ENCODE peak calls at places on chromosomes 3 and 15, in seven cellular contexts. D is dorsolateral prefrontal cortex; B is HTR-8/SVneo; X is stomach; G is activated CD4-positive, alpha-beta memory T cell treated with anti-CD3 and anti-CD28 coated beads for 36 hours; C is Jurkat, Clone E6-1; N is activated CD4-positive, alpha-beta T cell treated with anti-CD3 and anti-CD28 coated beads, Interleukin-2, amount 10 ng/mL, durations not matched to agents 7 days and 5 days. E is an unnamed sample.

GRCh38 chr3:65230251-65231140 is 542.7 kb upstream of the ADAMTS9 start:
- DNase-seq in N (no peak), D (no peak), G (no peak), C (no peak), X (no peak), B (no peak), E (no peak)

GRCh38 chr15:32998979-32999677 is 195.4 kb downstream of the FMN1 start:
- DNase-seq in C (no peak), X (no peak), D (no peak), G (no peak), B (no peak), N (no peak), E (no peak)

GRCh38 chr3:190225186-190225692 is 97.0 kb downstream of the CLDN1 start:
- DNase-seq in G (no peak), C (peak), D (no peak), N (peak), B (peak), X (no peak), E (no peak)

GRCh38 chr3:53056442-53056841 is 10.6 kb upstream of the SFMBT1 start:
- DNase-seq in X (peak), C (no peak), B (peak), G (no peak), N (no peak), D (no peak), E (no peak)

GRCh38 chr15:66211670-66212455 is 41.7 kb downstream of the MEGF11 start:
- DNase-seq in D (no peak), X (no peak), N (no peak), G (no peak), C (no peak), B (no peak), E (no peak)

GRCh38 chr15:64854526-64854925 is 12.8 kb downstream of the PLEKHO2 start:
- DNase-seq in C (no peak), X (no peak), N (no peak), B (no peak), D (no peak), G (no peak), E (no peak)

GRCh38 chr15:85336870-85337269 is 43.5 kb upstream of the AKAP13 start:
- DNase-seq in X (no peak), D (no peak), C (no peak), N (no peak), G (no peak), B (no peak), E (no peak)

GRCh38 chr3:147412491-147412916 is 3.3 kb downstream of the ZIC1 start:
- DNase-seq in B (no peak), C (no peak), D (no peak), G (no peak), N (no peak), X (no peak), E (no peak)

GRCh38 chr3:149547413-149547812 is 72.9 kb downstream of the TM4SF4 start:
- DNase-seq in N (no peak), D (no peak), B (no peak), G (no peak), X (no peak), C (no peak), E (no peak)

GRCh38 chr3:115380883-115381572 is 233.9 kb upstream of the ZBTB20 start:
- DNase-seq in N (no peak), B (no peak), G (no peak), D (no peak), X (no peak), C (no peak), E (no peak)

GRCh38 chr15:60745469-60745971 is 266.6 kb upstream of the ICE2 start:
- DNase-seq in G (no peak), D (no peak), C (no peak), X (no peak), N (no peak), B (no peak), E (no peak)

GRCh38 chr3:194138098-194138474 is 2.1 kb downstream of the HES1 start:
- DNase-seq in B (no peak), G (no peak), D (no peak), N (no peak), C (no peak), X (no peak), E (no peak)

GRCh38 chr3:141184430-141184829 is 47.2 kb upstream of the PXYLP1 start:
- DNase-seq in C (no peak), B (no peak), N (no peak), G (no peak), D (no peak), X (no peak), E (no peak)

GRCh38 chr15:79474252-79474651 is 42.1 kb downstream of the MINAR1 start:
- DNase-seq in N (no peak), G (no peak), B (no peak), X (no peak), C (no peak), D (no peak), E (no peak)

GRCh38 chr15:73683624-73684536 is at the start of gene CD276:
- DNase-seq in D (peak), B (peak), X (peak), C (no peak), G (peak), N (no peak), E (no peak)

GRCh38 chr3:38650248-38650940 is 907 bp upstream of the SCN5A start:
- DNase-seq in X (no peak), D (no peak), G (no peak), N (no peak), B (no peak), C (no peak), E (no peak)

E was measured in NCI-H2029.